ENCODE peak calls at places on chromosomes 7 and 10, in nine cellular contexts. One of them, this sample, is unnamed.

GRCh38 chr7:90246184-90246583 is 1.2 kb downstream of the CFAP69 start:
- DNase-seq in stomach: no peak
- DNase-seq in cardiac muscle cell: peak; percentile 85
- DNase-seq in transverse colon: no peak
- DNase-seq in CD8-positive, alpha-beta T cell: no peak
- DNase-seq in A549: no peak
- DNase-seq in hepatocyte: no peak
- DNase-seq in sigmoid colon: peak; percentile 69
- DNase-seq in adrenal gland: no peak
- DNase-seq in this sample: no peak

GRCh38 chr7:35758421-35758820 is 42.4 kb upstream of the SEPTIN7 start:
- DNase-seq in A549: peak; percentile 16
- DNase-seq in adrenal gland: no peak
- DNase-seq in stomach: no peak
- DNase-seq in sigmoid colon: no peak
- DNase-seq in transverse colon: no peak
- DNase-seq in hepatocyte: peak; percentile 42
- DNase-seq in cardiac muscle cell: no peak
- DNase-seq in CD8-positive, alpha-beta T cell: no peak
- DNase-seq in this sample: no peak

GRCh38 chr7:155886391-155887173 is 74.3 kb upstream of the SHH start:
- DNase-seq in cardiac muscle cell: no peak
- DNase-seq in adrenal gland: no peak
- DNase-seq in hepatocyte: no peak
- DNase-seq in CD8-positive, alpha-beta T cell: no peak
- DNase-seq in stomach: no peak
- DNase-seq in A549: no peak
- DNase-seq in transverse colon: no peak
- DNase-seq in sigmoid colon: peak; percentile 52
- DNase-seq in this sample: no peak

GRCh38 chr7:988426-988911 is 5.5 kb downstream of the CYP2W1 start:
- DNase-seq in hepatocyte: peak; percentile 60
- DNase-seq in transverse colon: peak; percentile 38
- DNase-seq in adrenal gland: peak; percentile 43
- DNase-seq in stomach: peak; percentile 50
- DNase-seq in cardiac muscle cell: peak; percentile 65
- DNase-seq in sigmoid colon: no peak
- DNase-seq in A549: no peak
- DNase-seq in CD8-positive, alpha-beta T cell: no peak
- DNase-seq in this sample: no peak

GRCh38 chr7:120405652-120406051 is 132.7 kb downstream of the KCND2 start:
- DNase-seq in A549: no peak
- DNase-seq in cardiac muscle cell: no peak
- DNase-seq in CD8-positive, alpha-beta T cell: no peak
- DNase-seq in sigmoid colon: no peak
- DNase-seq in stomach: no peak
- DNase-seq in hepatocyte: no peak
- DNase-seq in transverse colon: no peak
- DNase-seq in adrenal gland: no peak
- DNase-seq in this sample: no peak

GRCh38 chr10:124125305-124126116 is 32.1 kb upstream of the CHST15 start:
- DNase-seq in cardiac muscle cell: peak; percentile 26
- DNase-seq in hepatocyte: peak; percentile 26
- DNase-seq in sigmoid colon: no peak
- DNase-seq in CD8-positive, alpha-beta T cell: no peak
- DNase-seq in stomach: no peak
- DNase-seq in A549: peak; percentile 58
- DNase-seq in adrenal gland: peak; percentile 12
- DNase-seq in transverse colon: no peak
- DNase-seq in this sample: no peak

GRCh38 chr7:105426606-105427146 is 38.0 kb upstream of the SRPK2 start:
- DNase-seq in CD8-positive, alpha-beta T cell: no peak
- DNase-seq in hepatocyte: no peak
- DNase-seq in cardiac muscle cell: no peak
- DNase-seq in stomach: no peak
- DNase-seq in transverse colon: no peak
- DNase-seq in A549: no peak
- DNase-seq in adrenal gland: no peak
- DNase-seq in sigmoid colon: no peak
- DNase-seq in this sample: no peak

GRCh38 chr10:128280271-128280670 is 154.0 kb upstream of the MKI67 start:
- DNase-seq in stomach: no peak
- DNase-seq in CD8-positive, alpha-beta T cell: no peak
- DNase-seq in A549: no peak
- DNase-seq in hepatocyte: no peak
- DNase-seq in cardiac muscle cell: no peak
- DNase-seq in sigmoid colon: no peak
- DNase-seq in transverse colon: no peak
- DNase-seq in adrenal gland: no peak
- DNase-seq in this sample: no peak

GRCh38 chr10:105793071-105793470 is 1152.0 kb downstream of the SORCS3 start:
- DNase-seq in hepatocyte: no peak
- DNase-seq in A549: no peak
- DNase-seq in CD8-positive, alpha-beta T cell: no peak
- DNase-seq in cardiac muscle cell: no peak
- DNase-seq in transverse colon: no peak
- DNase-seq in adrenal gland: no peak
- DNase-seq in sigmoid colon: no peak
- DNase-seq in stomach: no peak
- DNase-seq in this sample: no peak

GRCh38 chr7:98238076-98238475 is 14.0 kb downstream of the TECPR1 start:
- DNase-seq in adrenal gland: no peak
- DNase-seq in transverse colon: no peak
- DNase-seq in sigmoid colon: no peak
- DNase-seq in A549: no peak
- DNase-seq in CD8-positive, alpha-beta T cell: no peak
- DNase-seq in stomach: no peak
- DNase-seq in cardiac muscle cell: no peak
- DNase-seq in hepatocyte: no peak
- DNase-seq in this sample: no peak

GRCh38 chr10:90674927-90675326 is 182.9 kb downstream of the HTR7 start:
- DNase-seq in transverse colon: peak; percentile 8
- DNase-seq in hepatocyte: peak; percentile 7
- DNase-seq in CD8-positive, alpha-beta T cell: no peak
- DNase-seq in adrenal gland: no peak
- DNase-seq in cardiac muscle cell: peak; percentile 87
- DNase-seq in stomach: no peak
- DNase-seq in A549: no peak
- DNase-seq in sigmoid colon: no peak
- DNase-seq in this sample: no peak

GRCh38 chr10:17228081-17229015 is at the start of gene VIM:
- DNase-seq in transverse colon: peak; percentile 81
- DNase-seq in A549: peak; percentile 87
- DNase-seq in sigmoid colon: peak; percentile 98
- DNase-seq in cardiac muscle cell: peak; percentile 96
- DNase-seq in stomach: peak; percentile 73
- DNase-seq in CD8-positive, alpha-beta T cell: peak; percentile 88
- DNase-seq in adrenal gland: peak; percentile 93
- DNase-seq in hepatocyte: peak; percentile 90
- DNase-seq in this sample: peak; percentile 84

GRCh38 chr7:142549007-142549406 is 200.3 kb upstream of the PRSS1 start:
- DNase-seq in CD8-positive, alpha-beta T cell: no peak
- DNase-seq in transverse colon: no peak
- DNase-seq in adrenal gland: no peak
- DNase-seq in stomach: no peak
- DNase-seq in cardiac muscle cell: no peak
- DNase-seq in A549: no peak
- DNase-seq in sigmoid colon: no peak
- DNase-seq in hepatocyte: no peak
- DNase-seq in this sample: no peak

GRCh38 chr7:1579481-1580421 is 9.9 kb upstream of the PSMG3 start:
- DNase-seq in hepatocyte: peak; percentile 86
- DNase-seq in transverse colon: peak; percentile 76
- DNase-seq in CD8-positive, alpha-beta T cell: peak; percentile 74
- DNase-seq in A549: peak; percentile 74
- DNase-seq in sigmoid colon: peak; percentile 83
- DNase-seq in stomach: peak; percentile 74
- DNase-seq in adrenal gland: peak; percentile 66
- DNase-seq in cardiac muscle cell: peak; percentile 70
- DNase-seq in this sample: peak; percentile 34

GRCh38 chr10:43689618-43689954 is 40.9 kb upstream of the ZNF32 start:
- DNase-seq in stomach: peak; percentile 68
- DNase-seq in hepatocyte: peak; percentile 56
- DNase-seq in transverse colon: peak; percentile 61
- DNase-seq in adrenal gland: peak; percentile 55
- DNase-seq in sigmoid colon: peak; percentile 82
- DNase-seq in cardiac muscle cell: peak; percentile 76
- DNase-seq in A549: peak; percentile 71
- DNase-seq in CD8-positive, alpha-beta T cell: peak; percentile 44
- DNase-seq in this sample: peak; percentile 32

GRCh38 chr7:1049006-1049741 is 4.8 kb downstream of the GPR146 start:
- DNase-seq in CD8-positive, alpha-beta T cell: no peak
- DNase-seq in hepatocyte: no peak
- DNase-seq in stomach: no peak
- DNase-seq in sigmoid colon: no peak
- DNase-seq in cardiac muscle cell: no peak
- DNase-seq in A549: no peak
- DNase-seq in transverse colon: no peak
- DNase-seq in adrenal gland: no peak
- DNase-seq in this sample: no peak

GRCh38 chr10:24249829-24250415 is 41.0 kb downstream of the KIAA1217 start:
- DNase-seq in adrenal gland: no peak
- DNase-seq in cardiac muscle cell: peak; percentile 81
- DNase-seq in CD8-positive, alpha-beta T cell: no peak
- DNase-seq in stomach: no peak
- DNase-seq in sigmoid colon: no peak
- DNase-seq in A549: no peak
- DNase-seq in hepatocyte: peak; percentile 34
- DNase-seq in transverse colon: no peak
- DNase-seq in this sample: peak; percentile 54

GRCh38 chr10:32786968-32787367 is 171.1 kb downstream of the ITGB1 start:
- DNase-seq in CD8-positive, alpha-beta T cell: no peak
- DNase-seq in transverse colon: no peak
- DNase-seq in hepatocyte: no peak
- DNase-seq in A549: no peak
- DNase-seq in sigmoid colon: no peak
- DNase-seq in adrenal gland: no peak
- DNase-seq in stomach: no peak
- DNase-seq in cardiac muscle cell: no peak
- DNase-seq in this sample: no peak

GRCh38 chr10:47031251-47031952 is 120.2 kb downstream of the PTPN20 start:
- DNase-seq in stomach: no peak
- DNase-seq in cardiac muscle cell: no peak
- DNase-seq in sigmoid colon: peak; percentile 77
- DNase-seq in transverse colon: no peak
- DNase-seq in hepatocyte: peak; percentile 26
- DNase-seq in CD8-positive, alpha-beta T cell: no peak
- DNase-seq in A549: peak; percentile 44
- DNase-seq in adrenal gland: no peak
- DNase-seq in this sample: peak; percentile 64

GRCh38 chr10:11875499-11876281 is 52.5 kb downstream of the PROSER2 start:
- DNase-seq in transverse colon: peak; percentile 89
- DNase-seq in stomach: peak; percentile 96
- DNase-seq in A549: peak; percentile 98
- DNase-seq in cardiac muscle cell: peak; percentile 91
- DNase-seq in CD8-positive, alpha-beta T cell: no peak
- DNase-seq in hepatocyte: peak; percentile 92
- DNase-seq in sigmoid colon: peak; percentile 83
- DNase-seq in adrenal gland: peak; percentile 95
- DNase-seq in this sample: peak; percentile 74

DNA sequence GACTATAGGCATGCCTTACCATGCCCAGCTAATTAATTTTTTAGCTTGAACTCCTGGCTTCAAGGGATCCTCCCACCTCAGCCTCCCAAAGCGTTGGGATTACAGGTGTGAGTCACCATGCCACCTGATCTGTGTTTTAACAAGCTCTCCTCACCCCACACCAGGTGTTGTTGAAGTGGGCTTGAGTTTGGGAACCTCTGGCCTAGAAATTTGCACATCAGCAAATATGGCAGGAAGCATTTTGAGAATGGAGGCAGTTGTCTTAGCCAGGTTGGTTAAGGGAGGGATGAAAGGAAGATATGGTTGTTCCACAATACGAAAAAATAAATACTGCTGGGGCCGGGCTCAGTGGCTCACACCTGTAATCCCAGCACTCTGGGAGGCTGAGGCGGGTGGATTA is 433.1 kb downstream of the TYW1 start:
- DNase-seq in A549: no peak
- DNase-seq in stomach: no peak
- DNase-seq in sigmoid colon: no peak
- DNase-seq in transverse colon: no peak
- DNase-seq in adrenal gland: no peak
- DNase-seq in cardiac muscle cell: no peak
- DNase-seq in hepatocyte: no peak
- DNase-seq in CD8-positive, alpha-beta T cell: no peak
- DNase-seq in this sample: no peak
- H3K4me1 ChIP-seq in A549: no peaks in the 10 kb centered on the region
- H3K4me1 ChIP-seq in stomach: no peaks in the 10 kb centered on the region
- H3K4me1 ChIP-seq in sigmoid colon: no peaks in the 10 kb centered on the region
- H3K4me1 ChIP-seq in transverse colon: no peaks in the 10 kb centered on the region
- H3K4me1 ChIP-seq in adrenal gland: no peaks in the 10 kb centered on the region
- H3K4me1 ChIP-seq in cardiac muscle cell: no peaks in the 10 kb centered on the region
- H3K4me1 ChIP-seq in hepatocyte: no peaks in the 10 kb centered on the region
- H3K4me1 ChIP-seq in CD8-positive, alpha-beta T cell: no peaks in the 10 kb centered on the region
- H3K4me1 ChIP-seq in this sample: no peaks in the 10 kb centered on the region

GRCh38 chr10:103396789-103397087 is 312 bp downstream of the PDCD11 start:
- DNase-seq in sigmoid colon: no peak
- DNase-seq in cardiac muscle cell: no peak
- DNase-seq in transverse colon: no peak
- DNase-seq in stomach: no peak
- DNase-seq in hepatocyte: no peak
- DNase-seq in adrenal gland: no peak
- DNase-seq in CD8-positive, alpha-beta T cell: no peak
- DNase-seq in A549: no peak
- DNase-seq in this sample: no peak
- TF ChIP-seq CTCF in sigmoid colon: no peak
- TF ChIP-seq CTCF in cardiac muscle cell: no peak
- TF ChIP-seq CTCF in transverse colon: no peak
- TF ChIP-seq CTCF in stomach: no peak
- TF ChIP-seq CTCF in hepatocyte: no peak
- TF ChIP-seq CTCF in adrenal gland: no peak
- TF ChIP-seq CTCF in CD8-positive, alpha-beta T cell: no peak
- TF ChIP-seq CTCF in A549: no peak
- TF ChIP-seq CTCF in this sample: no peak

DNA sequence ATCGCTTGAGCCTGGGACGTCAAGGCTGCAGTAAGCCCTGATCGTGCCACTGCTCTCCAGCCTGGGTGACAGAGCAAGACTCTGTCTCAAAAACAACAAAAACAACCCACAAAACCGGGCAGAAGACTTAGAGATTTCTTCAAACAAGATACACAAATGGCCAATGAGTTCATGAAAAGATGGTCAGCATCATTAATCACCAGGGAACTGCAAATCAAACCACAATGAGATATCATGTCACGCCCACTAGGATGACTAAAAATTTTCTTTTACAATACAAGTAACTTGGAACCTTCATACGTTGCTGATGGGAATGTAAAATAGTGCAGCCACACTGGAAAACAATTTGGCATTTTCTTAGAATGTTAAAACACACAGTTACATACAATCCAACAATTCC is 77.3 kb upstream of the GRID1 start:
- DNase-seq in cardiac muscle cell: peak; percentile 58
- DNase-seq in A549: no peak
- DNase-seq in transverse colon: no peak
- DNase-seq in hepatocyte: no peak
- DNase-seq in sigmoid colon: no peak
- DNase-seq in stomach: no peak
- DNase-seq in adrenal gland: no peak
- DNase-seq in CD8-positive, alpha-beta T cell: no peak
- DNase-seq in this sample: no peak
- H3K4me1 ChIP-seq in cardiac muscle cell: no peaks in the 10 kb centered on the region
- H3K4me1 ChIP-seq in A549: peaks cover 84% of the 10 kb centered on the region
- H3K4me1 ChIP-seq in transverse colon: peaks cover 2% of the 10 kb centered on the region
- H3K4me1 ChIP-seq in hepatocyte: peaks cover 9% of the 10 kb centered on the region
- H3K4me1 ChIP-seq in sigmoid colon: peaks cover 17% of the 10 kb centered on the region
- H3K4me1 ChIP-seq in stomach: peaks cover 20% of the 10 kb centered on the region
- H3K4me1 ChIP-seq in adrenal gland: no peaks in the 10 kb centered on the region
- H3K4me1 ChIP-seq in CD8-positive, alpha-beta T cell: peaks cover 11% of the 10 kb centered on the region
- H3K4me1 ChIP-seq in this sample: peaks cover 11% of the 10 kb centered on the region

GRCh38 chr10:60323171-60323570 is 66.5 kb downstream of the ANK3 start:
- DNase-seq in A549: no peak
- DNase-seq in transverse colon: no peak
- DNase-seq in adrenal gland: no peak
- DNase-seq in cardiac muscle cell: no peak
- DNase-seq in stomach: no peak
- DNase-seq in CD8-positive, alpha-beta T cell: no peak
- DNase-seq in hepatocyte: no peak
- DNase-seq in sigmoid colon: no peak
- DNase-seq in this sample: no peak
- TF ChIP-seq CTCF in A549: no peak
- TF ChIP-seq CTCF in transverse colon: no peak
- TF ChIP-seq CTCF in adrenal gland: no peak
- TF ChIP-seq CTCF in cardiac muscle cell: no peak
- TF ChIP-seq CTCF in stomach: no peak
- TF ChIP-seq CTCF in CD8-positive, alpha-beta T cell: no peak
- TF ChIP-seq CTCF in hepatocyte: no peak
- TF ChIP-seq CTCF in sigmoid colon: no peak
- TF ChIP-seq CTCF in this sample: no peak